ENCODE peak calls at places on chromosome 10, in nine cellular contexts. M is AG04450; G is stromal cell of bone marrow; Y is Calu3; R is NCI-H1694; N is mesendoderm; Z is epithelial cell of prostate; K is T-helper 1 cell; D is Jurkat, Clone E6-1. E is an unnamed sample.

GRCh38 chr10:96380821-96381220 is 22.0 kb upstream of the OPALIN start:
- DNase-seq in N (no peak), Y (no peak), G (no peak), K (no peak), M (no peak), D (no peak), Z (no peak), R (no peak), E (no peak)

GRCh38 chr10:31051703-31052102 is 20.0 kb upstream of the ZNF438 start:
- DNase-seq in Y (no peak), K (no peak), Z (no peak), D (no peak), N (no peak), R (no peak), M (no peak), G (no peak), E (no peak)

GRCh38 chr10:118752401-118752800 is 2.4 kb downstream of the CACUL1 start:
- DNase-seq in Y (no peak), Z (no peak), M (no peak), G (no peak), R (no peak), D (no peak), K (no peak), N (no peak), E (no peak)

GRCh38 chr10:67884313-67884841 is at the start of gene SIRT1:
- DNase-seq in M (peak; percentile 84), R (peak; percentile 77), K (peak; percentile 92), G (peak; percentile 89), N (peak; percentile 97), Y (peak; percentile 98), D (peak; percentile 86), Z (peak; percentile 44), E (peak; percentile 72)

GRCh38 chr10:76944678-76945077 is 692.9 kb downstream of the KCNMA1 start:
- DNase-seq in N (no peak), D (no peak), Z (no peak), R (no peak), K (no peak), G (no peak), Y (no peak), M (no peak), E (no peak)

GRCh38 chr10:70672165-70672992 is at the start of gene ADAMTS14:
- DNase-seq in M (no peak), K (no peak), D (no peak), Y (peak; percentile 41), N (peak; percentile 55), G (no peak), Z (no peak), R (peak; percentile 14), E (peak; percentile 29)

GRCh38 chr10:30583778-30584415 is 45.7 kb downstream of the LYZL2 start:
- DNase-seq in Y (peak; percentile 81), N (no peak), G (peak; percentile 67), R (no peak), M (peak; percentile 29), Z (peak; percentile 78), D (no peak), K (no peak), E (peak; percentile 57)

GRCh38 chr10:133357293-133358151 is at the start of gene FUOM:
- DNase-seq in R (no peak), K (peak; percentile 68), D (no peak), Z (no peak), Y (peak; percentile 29), G (no peak), M (no peak), N (peak; percentile 96), E (peak; percentile 7)

GRCh38 chr10:6348091-6348862 is 145.5 kb downstream of the PFKFB3 start:
- DNase-seq in Z (no peak), Y (no peak), G (no peak), N (peak; percentile 37), D (peak; percentile 94), R (no peak), M (no peak), K (peak; percentile 73), E (no peak)

GRCh38 chr10:1746796-1747195 is 9.5 kb upstream of the ADARB2 start:
- DNase-seq in Y (no peak), M (no peak), D (no peak), N (no peak), R (no peak), K (no peak), Z (no peak), G (no peak), E (no peak)

GRCh38 chr10:45308707-45309106 is 6.7 kb downstream of the OR13A1 start:
- DNase-seq in M (no peak), Z (no peak), R (no peak), D (no peak), G (no peak), K (no peak), N (peak; percentile 37), Y (no peak), E (peak; percentile 2)

GRCh38 chr10:100731603-100732596 is 13.5 kb upstream of the PAX2 start:
- DNase-seq in N (no peak), R (no peak), G (no peak), Z (no peak), D (no peak), K (no peak), M (no peak), Y (no peak), E (no peak)

GRCh38 chr10:79248341-79248931 is 98.8 kb upstream of the PPIF start:
- DNase-seq in K (no peak), R (no peak), M (no peak), D (no peak), Z (no peak), N (no peak), Y (no peak), G (peak; percentile 59), E (no peak)

GRCh38 chr10:10794056-10794455 is 223.6 kb upstream of the CELF2 start:
- DNase-seq in K (no peak), M (no peak), Z (peak; percentile 68), N (peak; percentile 19), R (no peak), G (no peak), Y (no peak), D (no peak), E (no peak)

GRCh38 chr10:44961231-44961571 is 1.6 kb downstream of the RASSF4 start:
- DNase-seq in N (no peak), R (no peak), G (no peak), D (no peak), Y (no peak), Z (no peak), M (no peak), K (no peak), E (no peak)

GRCh38 chr10:28679941-28680752 is 2.8 kb downstream of the BAMBI start:
- DNase-seq in Z (no peak), Y (peak; percentile 45), N (peak; percentile 48), G (no peak), K (no peak), R (no peak), M (no peak), D (no peak), E (no peak)

GRCh38 chr10:52801951-52802350 is 29.4 kb upstream of the MBL2 start:
- DNase-seq in Y (no peak), D (no peak), Z (no peak), R (no peak), N (no peak), K (no peak), M (no peak), G (peak; percentile 13), E (no peak)

GRCh38 chr10:86962136-86962980 is 4.0 kb downstream of the SNCG start:
- DNase-seq in N (no peak), K (no peak), G (no peak), D (no peak), R (no peak), M (no peak), Z (no peak), Y (no peak), E (no peak)

GRCh38 chr10:59905066-59905734 is 1.2 kb downstream of the CCDC6 start:
- DNase-seq in K (no peak), Z (no peak), Y (peak; percentile 37), G (no peak), R (no peak), D (peak; percentile 14), N (peak; percentile 79), M (no peak), E (no peak)

GRCh38 chr10:6416892-6417512 is 163.1 kb downstream of the PRKCQ start:
- DNase-seq in Z (no peak), R (peak; percentile 33), D (peak; percentile 76), Y (peak; percentile 27), K (no peak), N (peak; percentile 88), M (no peak), G (no peak), E (peak; percentile 35)

GRCh38 chr10:130441041-130441440 is 304.9 kb downstream of the GLRX3 start:
- DNase-seq in M (no peak), G (no peak), D (no peak), Z (no peak), N (no peak), K (no peak), R (no peak), Y (no peak), E (no peak)

GRCh38 chr10:115082521-115082920 is 10.6 kb upstream of the ATRNL1 start:
- DNase-seq in R (no peak), D (no peak), Y (no peak), G (peak; percentile 60), K (no peak), M (no peak), N (no peak), Z (no peak), E (no peak)

GRCh38 chr10:13684252-13684791 is 97.6 kb downstream of the PRPF18 start:
- DNase-seq in Y (no peak), G (peak; percentile 40), M (peak; percentile 26), Z (no peak), K (no peak), R (no peak), N (no peak), D (no peak), E (no peak)

GRCh38 chr10:58963723-58964124 is 212.7 kb upstream of the PHYHIPL start:
- DNase-seq in K (no peak), D (no peak), Z (no peak), R (no peak), M (no peak), N (peak; percentile 60), Y (peak; percentile 21), G (no peak), E (no peak)

GRCh38 chr10:119531067-119531466 is 11.5 kb downstream of the RGS10 start:
- DNase-seq in M (peak; percentile 52), R (no peak), N (no peak), D (no peak), K (no peak), G (no peak), Y (no peak), Z (no peak), E (no peak)

GRCh38 chr10:13087986-13088618 is 11.9 kb upstream of the OPTN start:
- DNase-seq in Y (no peak), R (no peak), G (peak; percentile 93), N (no peak), K (no peak), D (no peak), Z (peak; percentile 34), M (peak; percentile 38), E (peak; percentile 29)

GRCh38 chr10:71729023-71729649 is 9.6 kb upstream of the C10orf105 start:
- DNase-seq in Y (peak; percentile 83), K (no peak), M (no peak), N (no peak), Z (peak; percentile 50), R (no peak), G (no peak), D (no peak), E (no peak)

GRCh38 chr10:53808677-53809076 is 992.4 kb downstream of the PCDH15 start:
- DNase-seq in D (no peak), Y (peak; percentile 6), N (peak; percentile 75), R (no peak), M (no peak), K (no peak), Z (no peak), G (no peak), E (no peak)

GRCh38 chr10:92419740-92420553 is 129.0 kb downstream of the MARCHF5 start:
- DNase-seq in R (no peak), N (peak; percentile 67), D (no peak), K (no peak), M (no peak), G (no peak), Z (no peak), Y (no peak), E (no peak)

GRCh38 chr10:92087750-92088395 is 164.3 kb downstream of the BTAF1 start:
- DNase-seq in D (peak; percentile 76), N (peak; percentile 97), R (peak; percentile 78), G (peak; percentile 64), K (peak; percentile 11), Y (peak; percentile 71), M (peak; percentile 57), Z (no peak), E (peak; percentile 78)

GRCh38 chr10:52485486-52485885 is 171.4 kb downstream of the DKK1 start:
- DNase-seq in G (no peak), K (no peak), N (peak; percentile 42), R (no peak), Y (no peak), Z (no peak), D (no peak), M (no peak), E (no peak)